ENCODE peak calls at places on chromosomes 11 and 22, in four cellular contexts. M, C, S and T are unnamed samples.

GRCh38 chr22:40720538-40721256 is 41.4 kb downstream of the MCHR1 start:
- DNase-seq in M (no peak), S (no peak), C (no peak), T (no peak)

GRCh38 chr11:123450593-123450992 is 20.5 kb downstream of the GRAMD1B start:
- DNase-seq in S (peak; percentile 15), M (no peak), C (no peak), T (no peak)

GRCh38 chr11:68043349-68044144 is 4.7 kb downstream of the TCIRG1 start:
- DNase-seq in C (no peak), S (no peak), M (no peak), T (no peak)

GRCh38 chr11:108870373-108871020 is 205.6 kb downstream of the DDX10 start:
- DNase-seq in M (no peak), S (no peak), C (no peak), T (no peak)

GRCh38 chr11:109076870-109077269 is 345.1 kb upstream of the C11orf87 start:
- DNase-seq in S (no peak), M (no peak), C (no peak), T (no peak)

GRCh38 chr22:50396751-50397370 is 53.7 kb downstream of the PPP6R2 start:
- DNase-seq in M (no peak), C (peak; percentile 58), S (no peak), T (no peak)

GRCh38 chr11:443542-444199 is 1.9 kb upstream of the ANO9 start:
- DNase-seq in C (no peak), M (no peak), S (no peak), T (no peak)

GRCh38 chr11:62044639-62045121 is 77.2 kb upstream of the FTH1 start:
- DNase-seq in S (no peak), C (no peak), M (no peak), T (no peak)

GRCh38 chr11:68979931-68980775 is 633 bp downstream of the MRGPRD start:
- DNase-seq in S (peak; percentile 3), C (peak; percentile 43), M (no peak), T (no peak)

GRCh38 chr11:66279092-66279797 is 1.3 kb downstream of the CNIH2 start:
- DNase-seq in M (no peak), S (no peak), C (peak; percentile 64), T (no peak)

GRCh38 chr22:40345801-40346177 is 511 bp upstream of the ADSL start:
- DNase-seq in C (peak; percentile 69), M (no peak), S (peak; percentile 14), T (peak; percentile 14)

GRCh38 chr11:96278039-96278897 is 64.7 kb downstream of the MAML2 start:
- DNase-seq in M (no peak), S (no peak), C (no peak), T (no peak)

GRCh38 chr11:73308003-73308962 is at the start of gene ARHGEF17:
- DNase-seq in M (peak; percentile 78), S (peak; percentile 87), C (peak; percentile 96), T (peak; percentile 84)

GRCh38 chr11:74255741-74256369 is 55.6 kb downstream of the P4HA3 start:
- DNase-seq in M (no peak), C (peak; percentile 77), S (peak; percentile 47), T (peak; percentile 70)

GRCh38 chr11:30535818-30536217 is 50.3 kb downstream of the MPPED2 start:
- DNase-seq in S (no peak), C (no peak), M (no peak), T (no peak)

GRCh38 chr11:119516060-119516459 is 93.1 kb upstream of the THY1 start:
- DNase-seq in C (no peak), S (no peak), M (no peak), T (no peak)

DNA sequence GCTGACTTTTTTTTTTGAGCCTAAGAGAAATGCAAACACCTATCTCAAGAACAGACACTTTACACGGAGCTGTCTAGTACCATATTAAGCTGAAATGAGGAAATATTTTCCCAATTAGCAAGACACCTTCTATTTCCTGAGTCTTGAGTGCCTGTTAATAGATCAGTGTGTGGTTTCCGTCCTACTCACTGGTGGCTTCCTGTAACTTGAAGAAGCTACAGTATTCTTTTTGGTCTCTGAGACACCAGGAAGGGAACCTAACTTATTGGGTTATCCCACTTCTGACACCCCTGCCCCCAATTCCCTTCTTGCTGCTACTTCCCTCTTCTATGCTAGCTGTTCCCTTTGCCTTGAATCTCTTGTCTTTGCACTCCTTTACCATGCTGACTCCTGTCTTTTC is 92.7 kb downstream of the FDX1 start:
- DNase-seq in M (no peak), S (no peak), C (no peak), T (no peak)
- H3K4me3 ChIP-seq in M (no peak overlapping the region), S (no peak overlapping the region), C (no peak overlapping the region), T (no peak overlapping the region)

DNA sequence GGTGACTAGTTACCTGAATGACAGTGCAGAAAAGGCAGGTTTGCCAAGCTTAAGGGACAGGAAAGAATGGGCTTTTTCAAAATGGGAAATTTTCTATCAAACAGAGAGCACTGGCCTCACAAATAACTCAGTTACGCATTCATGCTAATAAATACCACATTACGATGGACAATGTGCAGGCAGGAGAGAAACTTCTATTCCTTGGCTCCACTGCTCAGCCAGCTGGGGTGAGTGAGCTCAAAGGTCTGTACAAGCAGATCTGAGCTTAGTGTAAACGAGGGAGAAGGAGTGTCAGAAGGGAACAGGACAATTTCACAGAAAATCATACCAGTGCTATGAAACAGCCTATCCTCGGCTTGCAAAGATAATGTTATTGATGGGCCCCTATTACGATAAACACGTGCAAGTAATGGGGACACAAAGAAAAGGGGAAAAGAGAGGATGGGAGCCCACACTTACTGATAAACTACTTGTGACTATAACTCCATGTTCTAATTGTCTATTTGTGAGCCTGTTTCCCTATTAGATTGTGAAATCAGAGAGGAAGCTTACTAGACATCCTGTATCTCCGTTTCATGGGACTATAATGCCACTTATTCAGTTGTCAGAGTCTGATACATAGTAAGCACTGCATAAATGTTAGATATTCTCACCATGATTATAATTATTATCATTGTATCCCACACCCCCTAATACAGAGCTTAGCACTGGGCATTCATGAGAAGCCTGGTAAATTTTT is 46.3 kb downstream of the AMOTL1 start:
- DNase-seq in M (no peak), S (no peak), C (no peak), T (no peak)
- H3K9me3 ChIP-seq in M (peaks cover 7% of the 10 kb centered on the region), S (peaks cover 8% of the 10 kb centered on the region), C (peaks cover 66% of the 10 kb centered on the region), T (no peaks in the 10 kb centered on the region)

GRCh38 chr22:39293766-39294368 is 25.6 kb downstream of the RPL3 start:
- DNase-seq in S (no peak), C (no peak), M (no peak), T (no peak)
- H3K27ac ChIP-seq in S (no peak overlapping the region), C (no peak overlapping the region), M (peak overlapping the region; percentile 90), T (no peak overlapping the region)

GRCh38 chr22:20256562-20257473 is 11.3 kb downstream of the RTN4R start:
- DNase-seq in C (no peak), M (no peak), S (no peak), T (no peak)

GRCh38 chr22:20257474-20258299 is 10.4 kb downstream of the RTN4R start:
- DNase-seq in M (no peak), S (no peak), C (no peak), T (no peak)

GRCh38 chr22:20256042-20256441 is 12.1 kb downstream of the RTN4R start:
- DNase-seq in C (no peak), S (no peak), M (no peak), T (no peak)

GRCh38 chr22:20253161-20253560 is 15.0 kb downstream of the RTN4R start:
- DNase-seq in C (no peak), M (no peak), S (no peak), T (no peak)

DNA sequence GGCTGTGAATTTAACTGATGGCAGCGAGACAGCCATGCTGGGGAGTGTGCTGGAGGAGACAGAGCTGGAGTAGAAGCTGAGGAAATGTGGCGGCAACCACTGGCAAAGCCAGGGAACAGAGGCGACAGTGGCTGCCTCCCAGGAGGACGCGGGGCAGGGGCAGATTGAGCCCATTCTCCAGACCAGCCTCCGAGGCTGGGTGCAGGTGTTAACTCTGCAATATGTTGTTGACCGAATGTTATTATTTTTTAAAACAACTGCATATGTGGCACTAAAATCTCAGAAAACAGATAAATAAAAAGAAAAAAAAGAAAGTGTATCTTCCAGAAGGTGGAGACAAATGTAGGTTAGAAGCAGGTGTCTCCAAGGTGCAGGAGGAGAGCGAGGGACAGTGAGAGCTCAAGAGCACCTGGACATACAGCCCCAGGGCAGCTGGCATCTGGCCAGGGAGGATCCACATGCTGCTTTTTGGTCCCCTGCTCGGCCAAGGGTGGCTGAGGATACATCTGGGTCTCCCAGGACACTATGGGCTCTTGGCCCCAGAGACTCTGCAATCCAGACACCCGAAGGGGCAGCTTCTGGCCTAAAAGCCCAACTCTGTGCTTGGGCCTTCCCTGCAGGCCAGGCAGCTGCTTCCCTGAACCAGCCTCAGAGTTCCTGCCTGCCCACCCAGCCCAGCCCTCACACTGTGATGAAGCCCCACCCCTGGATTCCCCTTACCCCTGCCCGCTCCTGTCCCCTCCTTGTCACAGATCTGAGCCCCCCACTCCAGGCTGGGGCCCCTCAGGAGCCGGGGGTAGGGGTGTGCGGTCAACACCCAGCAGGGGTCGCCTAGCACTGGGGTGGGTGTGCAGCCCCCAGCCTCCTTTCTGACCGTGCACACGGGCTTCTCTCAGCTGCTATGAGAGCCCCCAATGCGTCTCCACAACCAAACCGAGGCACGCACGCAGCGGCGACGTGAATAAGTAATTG is 12.9 kb downstream of the RTN4R start:
- DNase-seq in S (no peak), C (no peak), M (no peak), T (no peak)
- H3K4me3 ChIP-seq in S (no peak overlapping the region), C (no peak overlapping the region), M (no peak overlapping the region), T (no peak overlapping the region)

GRCh38 chr22:47457021-47457420 is 694.6 kb downstream of the TBC1D22A start:
- DNase-seq in S (no peak), C (no peak), M (no peak), T (no peak)
- H3K9me3 ChIP-seq in S (peaks cover 34% of the 10 kb centered on the region), C (peaks cover 68% of the 10 kb centered on the region), M (peaks cover 33% of the 10 kb centered on the region), T (no peaks in the 10 kb centered on the region)

GRCh38 chr11:111297696-111298095 is 650 bp upstream of the POU2AF3 start:
- DNase-seq in M (no peak), S (no peak), C (peak; percentile 62), T (no peak)

GRCh38 chr11:111296196-111296595 is 2.1 kb upstream of the POU2AF3 start:
- DNase-seq in M (no peak), C (no peak), S (no peak), T (peak; percentile 57)

GRCh38 chr11:111299111-111300026 is 1.0 kb downstream of the POU2AF3 start:
- DNase-seq in M (peak; percentile 59), C (peak; percentile 87), S (peak; percentile 28), T (peak; percentile 85)

GRCh38 chr11:111300569-111300968 is 2.2 kb downstream of the POU2AF3 start:
- DNase-seq in M (no peak), C (no peak), S (no peak), T (no peak)

GRCh38 chr11:111298466-111299110 is at the start of gene POU2AF3:
- DNase-seq in C (no peak), S (no peak), M (no peak), T (no peak)
- H3K27ac ChIP-seq in C (no peak within 1 kb of the TSS), S (peak within 1 kb of the TSS; percentile 35), M (peak within 1 kb of the TSS; percentile 68), T (peak within 1 kb of the TSS; percentile 95)

GRCh38 chr22:37933711-37934376 is 19.6 kb downstream of the C22orf23 start:
- DNase-seq in M (peak; percentile 87), S (peak; percentile 89), C (peak; percentile 99), T (peak; percentile 92)
- H3K4me3 ChIP-seq in M (no peak overlapping the region), S (no peak overlapping the region), C (no peak overlapping the region), T (no peak overlapping the region)